ENCODE peak calls at places on chromosomes 4 and X, in six cellular contexts. W is left ventricle myocardium inferior, F is neuronal stem cell, Q is heart left ventricle, H is suprapubic skin, D is cardiac muscle cell. Z is an unnamed sample. For H3K4me1 and H3K27me3, the result is how much of the 10 kb centered on the place peaks cover.

GRCh38 chrX:108312938-108313337 is 125.3 kb downstream of the COL4A6 start:
- DNase-seq in W (peak), F (no peak), Q (peak), H (peak), D (peak), Z (no peak)

GRCh38 chrX:132146456-132146855 is 18.6 kb upstream of the FRMD7 start:
- DNase-seq in W (no peak), F (no peak), Q (no peak), H (no peak), D (no peak), Z (no peak)

GRCh38 chr4:1113311-1114009 is at the start of gene RNF212:
- DNase-seq in W (no peak), F (no peak), Q (peak), H (peak), D (peak), Z (peak)

GRCh38 chr4:15657366-15657765 is 2.2 kb upstream of the FBXL5 start:
- DNase-seq in W (no peak), F (no peak), Q (no peak), H (no peak), D (no peak), Z (no peak)

GRCh38 chr4:141347738-141348524 is 127.2 kb downstream of the ZNF330 start:
- DNase-seq in W (no peak), F (no peak), Q (no peak), H (no peak), D (peak), Z (no peak)

GRCh38 chr4:41156574-41156973 is 57.8 kb downstream of the APBB2 start:
- DNase-seq in W (no peak), F (no peak), Q (no peak), H (no peak), D (peak), Z (no peak)

GRCh38 chr4:88528861-88529260 is 5.3 kb upstream of the PYURF start:
- DNase-seq in W (no peak), F (no peak), Q (no peak), H (no peak), D (peak), Z (no peak)

GRCh38 chr4:25913851-25914669 is at the start of gene SMIM20:
- DNase-seq in W (peak), F (peak), Q (peak), H (peak), D (peak), Z (peak)

GRCh38 chr4:48093949-48094550 is 40.0 kb downstream of the TXK start:
- DNase-seq in W (no peak), F (no peak), Q (no peak), H (no peak), D (peak), Z (no peak)

GRCh38 chr4:94758141-94758699 is 465 bp downstream of the BMPR1B start:
- DNase-seq in W (no peak), F (peak), Q (peak), H (peak), D (peak), Z (no peak)

GRCh38 chr4:912548-913279 is 19.4 kb downstream of the GAK start:
- DNase-seq in W (no peak), F (no peak), Q (no peak), H (peak), D (no peak), Z (no peak)

GRCh38 chrX:2430265-2430825 is 70.4 kb downstream of the DHRSX start:
- DNase-seq in W (no peak), F (no peak), Q (no peak), H (no peak), D (no peak), Z (no peak)

GRCh38 chrX:64204701-64205440 is 637 bp downstream of the AMER1 start:
- DNase-seq in W (peak), F (no peak), Q (peak), H (no peak), D (peak), Z (no peak)

GRCh38 chrX:63664741-63665140 is 120.3 kb downstream of the ARHGEF9 start:
- DNase-seq in W (no peak), F (no peak), Q (no peak), H (no peak), D (no peak), Z (no peak)

GRCh38 chr4:56786955-56787354 is 34.5 kb downstream of the SPINK2 start:
- DNase-seq in W (peak), F (no peak), Q (peak), H (no peak), D (peak), Z (no peak)

GRCh38 chr4:8723222-8723980 is 130.8 kb downstream of the CPZ start:
- DNase-seq in W (no peak), F (no peak), Q (no peak), H (peak), D (no peak), Z (no peak)

GRCh38 chrX:123859409-123859827 is 435 bp upstream of the XIAP start:
- DNase-seq in W (peak), F (peak), Q (no peak), H (no peak), D (no peak), Z (no peak)

GRCh38 chrX:149845385-149845784 is 35.6 kb upstream of the MAGEA8 start:
- DNase-seq in W (no peak), F (no peak), Q (no peak), H (no peak), D (no peak), Z (no peak)

GRCh38 chr4:165839615-165840333 is 33.3 kb upstream of the TLL1 start:
- DNase-seq in W (no peak), F (no peak), Q (no peak), H (no peak), D (no peak), Z (no peak)

GRCh38 chr4:142405021-142405991 is 440.8 kb downstream of the INPP4B start:
- DNase-seq in W (peak), F (peak), Q (peak), H (peak), D (peak), Z (peak)

GRCh38 chrX:154595559-154595958 is 10.6 kb downstream of the CTAG1A start:
- DNase-seq in W (no peak), F (no peak), Q (no peak), H (no peak), D (peak), Z (no peak)

GRCh38 chr4:113901994-113902787 is 77.3 kb downstream of the ARSJ start:
- DNase-seq in W (no peak), F (no peak), Q (no peak), H (no peak), D (no peak), Z (peak)

GRCh38 chrX:23008431-23009099 is 8.8 kb downstream of the DDX53 start:
- DNase-seq in W (no peak), F (no peak), Q (no peak), H (no peak), D (peak), Z (no peak)

GRCh38 chrX:79081895-79082512 is 62.5 kb upstream of the GPR174 start:
- DNase-seq in W (no peak), F (peak), Q (no peak), H (no peak), D (peak), Z (peak)

GRCh38 chr4:144494280-144494679 is 151.7 kb upstream of the HHIP start:
- DNase-seq in W (no peak), F (no peak), Q (no peak), H (no peak), D (peak), Z (no peak)

GRCh38 chrX:153694687-153695270 is 7.1 kb downstream of the SLC6A8 start:
- DNase-seq in W (no peak), F (no peak), Q (no peak), H (no peak), D (no peak), Z (no peak)

GRCh38 chr4:165190591-165191212 is 16.7 kb upstream of the KLHL2 start:
- DNase-seq in W (no peak), F (no peak), Q (no peak), H (no peak), D (no peak), Z (no peak)

GRCh38 chrX:21875013-21875412 is 19.2 kb downstream of the YY2 start:
- DNase-seq in W (no peak), F (no peak), Q (no peak), H (no peak), D (no peak), Z (no peak)

GRCh38 chrX:21873063-21873785 is 17.4 kb downstream of the YY2 start:
- DNase-seq in W (no peak), F (no peak), Q (no peak), H (no peak), D (peak), Z (no peak)

GRCh38 chrX:21865436-21865835 is 9.6 kb downstream of the YY2 start:
- DNase-seq in W (no peak), F (no peak), Q (no peak), H (no peak), D (no peak), Z (no peak)

GRCh38 chrX:21870494-21870893 is 14.7 kb downstream of the YY2 start:
- DNase-seq in W (no peak), F (no peak), Q (no peak), H (no peak), D (peak), Z (no peak)
- H3K4me1 ChIP-seq in W (under half), F (under half), Q (under half), H (under half), D (under half), Z (under half)

DNA sequence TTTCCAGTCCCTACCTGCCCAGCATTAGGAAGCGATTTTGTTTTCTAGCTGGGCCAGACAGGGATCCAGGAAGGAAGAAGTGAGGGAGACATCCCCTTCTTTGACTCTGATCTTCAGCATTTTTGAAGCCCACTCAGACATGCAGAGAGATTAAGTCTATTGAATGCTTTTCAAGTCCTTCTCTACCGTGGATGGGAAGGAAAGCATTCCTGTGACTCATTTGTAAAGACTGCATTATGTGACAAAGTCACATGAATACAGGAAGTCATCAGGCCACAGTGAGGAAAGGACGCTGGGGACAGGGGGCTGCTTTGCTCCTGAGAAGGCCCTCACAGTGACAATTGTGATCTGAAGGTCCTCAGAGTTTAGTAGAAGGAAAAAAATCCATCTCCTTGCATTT is 67.4 kb upstream of the GBA3 start:
- DNase-seq in W (no peak), F (peak), Q (no peak), H (no peak), D (no peak), Z (no peak)
- H3K27ac ChIP-seq in W (no peak), F (peak), Q (no peak), H (no peak), D (no peak), Z (no peak)

GRCh38 chr4:13988347-13989265 is 361.1 kb upstream of the BOD1L1 start:
- DNase-seq in W (peak), F (no peak), Q (peak), H (peak), D (peak), Z (no peak)
- H3K27me3 ChIP-seq in W (under half), F (under half), Q (under half), H (under half), D (under half), Z (under half)

GRCh38 chr4:4456816-4457578 is 70.1 kb downstream of the NSG1 start:
- DNase-seq in W (no peak), F (no peak), Q (no peak), H (no peak), D (no peak), Z (no peak)
- H3K4me1 ChIP-seq in W (under half), F (under half), Q (under half), H (under half), D (under half), Z (under half)

GRCh38 chrX:69028006-69028760 is 137.1 kb downstream of the PJA1 start:
- DNase-seq in W (no peak), F (no peak), Q (no peak), H (no peak), D (no peak), Z (no peak)
- H3K27ac ChIP-seq in W (no peak), F (no peak), Q (no peak), H (peak), D (no peak), Z (no peak)

DNA sequence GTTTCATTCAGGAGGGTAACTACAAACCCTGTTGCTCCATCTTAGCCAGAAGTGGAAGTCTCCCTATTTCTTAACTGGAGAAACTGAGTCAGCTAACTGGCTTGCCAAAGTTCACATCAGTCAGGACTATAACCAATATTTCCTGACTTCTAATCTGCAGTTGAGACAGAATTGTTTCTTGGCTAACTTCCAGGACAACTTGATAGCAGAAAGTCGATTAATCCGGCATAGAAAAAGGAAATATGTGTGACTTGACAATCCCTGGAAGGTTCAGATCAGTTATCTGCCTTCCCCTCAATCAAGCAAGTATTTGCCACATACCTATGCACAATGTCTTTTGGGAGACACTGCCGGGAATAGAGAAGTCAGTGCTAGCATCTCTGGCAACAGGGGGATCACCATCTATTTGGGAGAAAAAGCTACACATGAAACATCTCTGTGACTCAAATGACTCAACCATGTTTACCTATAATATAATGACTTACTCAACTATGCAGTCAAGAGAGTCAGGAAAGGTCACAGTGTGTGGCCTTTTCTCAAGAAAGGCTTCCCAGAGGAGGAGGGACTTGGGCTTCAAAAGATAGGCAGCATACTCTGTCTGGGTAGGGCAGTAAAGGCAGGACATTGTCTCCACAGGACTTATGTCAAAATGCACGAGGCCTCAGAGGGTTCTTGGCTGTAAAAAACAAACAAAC is 12.4 kb upstream of the LONRF3 start:
- DNase-seq in W (no peak), F (no peak), Q (no peak), H (no peak), D (no peak), Z (no peak)
- H3K27me3 ChIP-seq in W (under half), F (under half), Q (under half), H (under half), D (under half), Z (under half)

GRCh38 chrX:10086683-10087082 is 70.1 kb upstream of the CLCN4 start:
- DNase-seq in W (peak), F (no peak), Q (no peak), H (no peak), D (no peak), Z (no peak)

GRCh38 chrX:10087391-10087790 is 69.4 kb upstream of the CLCN4 start:
- DNase-seq in W (no peak), F (no peak), Q (no peak), H (no peak), D (no peak), Z (no peak)

GRCh38 chrX:10079155-10079711 is 77.5 kb upstream of the CLCN4 start:
- DNase-seq in W (no peak), F (no peak), Q (no peak), H (no peak), D (peak), Z (no peak)

GRCh38 chrX:10085223-10085622 is 71.6 kb upstream of the CLCN4 start:
- DNase-seq in W (no peak), F (no peak), Q (no peak), H (no peak), D (no peak), Z (peak)

GRCh38 chrX:10083809-10084208 is 73.0 kb upstream of the CLCN4 start:
- DNase-seq in W (no peak), F (no peak), Q (no peak), H (no peak), D (no peak), Z (no peak)
- H3K4me1 ChIP-seq in W (half or more), F (under half), Q (under half), H (under half), D (under half), Z (under half)

GRCh38 chr4:182143822-182144620 is 99.2 kb upstream of the TENM3 start:
- DNase-seq in W (no peak), F (peak), Q (no peak), H (no peak), D (peak), Z (no peak)

GRCh38 chr4:182141046-182141445 is 102.2 kb upstream of the TENM3 start:
- DNase-seq in W (no peak), F (peak), Q (no peak), H (no peak), D (peak), Z (no peak)

GRCh38 chr4:182143086-182143821 is 99.9 kb upstream of the TENM3 start:
- DNase-seq in W (no peak), F (peak), Q (no peak), H (no peak), D (peak), Z (no peak)

GRCh38 chr4:182141623-182142022 is 101.6 kb upstream of the TENM3 start:
- DNase-seq in W (no peak), F (no peak), Q (no peak), H (no peak), D (no peak), Z (no peak)

DNA sequence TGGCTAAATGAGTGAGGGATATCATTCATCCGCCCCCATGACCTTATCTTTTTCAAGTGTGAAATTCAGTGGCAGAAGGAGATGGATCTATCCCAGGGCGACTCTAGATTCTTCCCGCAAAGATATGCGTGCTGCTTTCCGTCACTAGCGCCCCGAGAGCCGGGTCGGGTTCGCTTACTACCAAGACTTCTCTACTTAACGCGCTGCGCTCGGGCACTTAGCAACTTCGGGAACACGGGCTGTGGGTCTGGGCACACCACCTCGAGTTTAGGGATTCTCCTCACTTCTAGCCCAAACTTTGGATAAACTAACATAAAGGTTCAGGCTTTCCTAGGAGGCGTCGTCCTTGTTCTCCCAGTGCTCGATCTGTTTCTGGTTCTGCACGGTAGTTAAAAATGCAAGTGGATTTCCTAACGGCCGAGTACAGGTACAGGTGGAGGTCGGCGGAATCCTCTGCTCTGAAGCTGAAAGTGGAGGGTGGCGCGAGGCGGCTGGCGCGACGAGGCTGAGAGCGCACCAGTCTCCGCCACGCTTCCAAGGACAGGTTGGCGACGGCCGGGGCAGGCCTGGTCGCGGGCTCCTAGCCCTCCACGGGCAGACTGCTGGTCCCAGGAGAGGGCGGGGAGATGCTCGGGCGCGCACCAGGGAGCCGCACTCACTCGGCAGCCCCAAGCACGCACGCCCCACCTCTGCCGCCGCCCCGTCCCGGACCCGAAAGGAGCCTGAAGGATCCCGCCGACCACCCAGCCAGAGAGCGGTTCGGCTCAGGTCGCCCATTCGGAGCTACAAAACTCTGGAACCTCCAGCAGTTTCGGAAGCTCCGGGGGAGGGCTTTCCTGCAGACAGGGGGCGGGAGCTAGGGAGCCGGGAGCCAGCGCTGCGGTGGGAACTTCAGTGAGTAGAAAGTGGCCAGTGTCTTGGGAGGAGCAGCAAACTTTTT is 100.8 kb upstream of the TENM3 start:
- DNase-seq in W (no peak), F (peak), Q (no peak), H (no peak), D (peak), Z (no peak)
- H3K27ac ChIP-seq in W (no peak), F (no peak), Q (no peak), H (no peak), D (no peak), Z (no peak)

GRCh38 chrX:130995351-130995967 is 62.7 kb upstream of the ARHGAP36 start:
- DNase-seq in W (no peak), F (no peak), Q (no peak), H (no peak), D (no peak), Z (no peak)

GRCh38 chrX:130994671-130995070 is 63.5 kb upstream of the ARHGAP36 start:
- DNase-seq in W (no peak), F (peak), Q (no peak), H (no peak), D (peak), Z (no peak)

DNA sequence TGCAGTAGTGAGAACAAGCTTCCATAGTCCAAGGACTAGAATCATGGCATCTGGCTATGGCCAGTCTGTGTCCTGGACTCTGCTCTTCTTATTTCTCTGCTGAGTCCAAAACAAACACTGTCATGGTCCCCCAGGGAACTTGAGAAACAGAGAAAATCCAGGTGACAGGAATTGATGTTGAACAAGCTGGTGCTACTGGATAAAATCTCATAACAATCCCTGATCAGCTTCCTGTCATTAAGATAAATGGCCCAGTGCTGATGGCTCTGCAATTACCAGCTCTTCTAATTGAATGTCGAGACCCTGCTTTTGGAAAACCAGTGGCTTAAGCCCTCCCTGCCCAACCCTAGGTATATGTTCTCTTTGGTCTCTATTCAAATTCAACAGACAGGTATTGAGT is 58.8 kb upstream of the ARHGAP36 start:
- DNase-seq in W (no peak), F (no peak), Q (no peak), H (no peak), D (no peak), Z (no peak)
- H3K27me3 ChIP-seq in W (under half), F (under half), Q (under half), H (under half), D (under half), Z (under half)